ENCODE peak calls at places on chromosomes 6 and 20, in five cellular contexts. One of them, this sample, is unnamed.

GRCh38 chr6:40356242-40356910 is 230.8 kb downstream of the LRFN2 start:
- DNase-seq in COR-L47: no peak
- DNase-seq in GOT3: no peak
- DNase-seq in HEK293T: no peak
- DNase-seq in HS-5: no peak
- DNase-seq in this sample: no peak

GRCh38 chr6:152267967-152268845 is 369.0 kb downstream of the SYNE1 start:
- DNase-seq in GOT3: no peak
- DNase-seq in HEK293T: peak; percentile 25
- DNase-seq in HS-5: no peak
- DNase-seq in COR-L47: peak; percentile 2
- DNase-seq in this sample: peak; percentile 36

GRCh38 chr6:38114976-38115632 is 295.6 kb downstream of the ZFAND3 start:
- DNase-seq in HS-5: no peak
- DNase-seq in COR-L47: no peak
- DNase-seq in GOT3: no peak
- DNase-seq in HEK293T: no peak
- DNase-seq in this sample: no peak

GRCh38 chr6:153024401-153025017 is 22.0 kb upstream of the MTRF1L start:
- DNase-seq in GOT3: no peak
- DNase-seq in HS-5: no peak
- DNase-seq in COR-L47: peak; percentile 24
- DNase-seq in HEK293T: peak; percentile 70
- DNase-seq in this sample: peak; percentile 53

GRCh38 chr6:43096451-43097097 is 20.5 kb downstream of the PTK7 start:
- DNase-seq in HS-5: peak; percentile 19
- DNase-seq in GOT3: no peak
- DNase-seq in HEK293T: no peak
- DNase-seq in COR-L47: no peak
- DNase-seq in this sample: peak; percentile 71

GRCh38 chr20:17530716-17531536 is at the start of gene BFSP1:
- DNase-seq in HEK293T: peak; percentile 67
- DNase-seq in COR-L47: peak; percentile 64
- DNase-seq in GOT3: no peak
- DNase-seq in HS-5: peak; percentile 5
- DNase-seq in this sample: peak; percentile 58

GRCh38 chr6:157561037-157561790 is 180.2 kb downstream of the ZDHHC14 start:
- DNase-seq in HS-5: no peak
- DNase-seq in GOT3: no peak
- DNase-seq in HEK293T: no peak
- DNase-seq in COR-L47: peak; percentile 30
- DNase-seq in this sample: no peak

GRCh38 chr6:40552926-40553325 is 34.2 kb downstream of the LRFN2 start:
- DNase-seq in HS-5: no peak
- DNase-seq in HEK293T: no peak
- DNase-seq in GOT3: no peak
- DNase-seq in COR-L47: no peak
- DNase-seq in this sample: no peak

GRCh38 chr20:50320910-50321796 is 130.5 kb downstream of the CEBPB start:
- DNase-seq in HEK293T: peak; percentile 45
- DNase-seq in HS-5: peak; percentile 97
- DNase-seq in COR-L47: no peak
- DNase-seq in GOT3: peak; percentile 65
- DNase-seq in this sample: peak; percentile 88

GRCh38 chr6:74654296-74654695 is 551.6 kb downstream of the COL12A1 start:
- DNase-seq in GOT3: no peak
- DNase-seq in HEK293T: no peak
- DNase-seq in COR-L47: no peak
- DNase-seq in HS-5: no peak
- DNase-seq in this sample: no peak

GRCh38 chr20:38001173-38001875 is 31.9 kb downstream of the TTI1 start:
- DNase-seq in HEK293T: no peak
- DNase-seq in COR-L47: no peak
- DNase-seq in HS-5: peak; percentile 70
- DNase-seq in GOT3: no peak
- DNase-seq in this sample: peak; percentile 88

GRCh38 chr6:71248306-71248705 is 40.3 kb upstream of the OGFRL1 start:
- DNase-seq in GOT3: no peak
- DNase-seq in HS-5: peak; percentile 89
- DNase-seq in HEK293T: no peak
- DNase-seq in COR-L47: no peak
- DNase-seq in this sample: peak; percentile 87

GRCh38 chr6:88683734-88684133 is 279.7 kb downstream of the RNGTT start:
- DNase-seq in GOT3: no peak
- DNase-seq in COR-L47: no peak
- DNase-seq in HEK293T: no peak
- DNase-seq in HS-5: no peak
- DNase-seq in this sample: peak; percentile 43

GRCh38 chr6:128655978-128656498 is 135.6 kb upstream of the PTPRK start:
- DNase-seq in GOT3: no peak
- DNase-seq in HS-5: peak; percentile 94
- DNase-seq in COR-L47: no peak
- DNase-seq in HEK293T: no peak
- DNase-seq in this sample: peak; percentile 97

GRCh38 chr6:33117826-33118277 is 42.1 kb downstream of the HLA-DPB1 start:
- DNase-seq in GOT3: no peak
- DNase-seq in HS-5: no peak
- DNase-seq in HEK293T: no peak
- DNase-seq in COR-L47: no peak
- DNase-seq in this sample: no peak

GRCh38 chr6:99802396-99803031 is 191.5 kb downstream of the MCHR2 start:
- DNase-seq in GOT3: no peak
- DNase-seq in COR-L47: no peak
- DNase-seq in HS-5: no peak
- DNase-seq in HEK293T: no peak
- DNase-seq in this sample: no peak

GRCh38 chr6:26309731-26310142 is 55.3 kb upstream of the BTN3A2 start:
- DNase-seq in HEK293T: no peak
- DNase-seq in HS-5: peak; percentile 82
- DNase-seq in GOT3: no peak
- DNase-seq in COR-L47: no peak
- DNase-seq in this sample: peak; percentile 89

GRCh38 chr6:136866872-136867416 is 44.6 kb downstream of the PEX7 start:
- DNase-seq in HS-5: no peak
- DNase-seq in HEK293T: no peak
- DNase-seq in COR-L47: no peak
- DNase-seq in GOT3: no peak
- DNase-seq in this sample: peak; percentile 55

GRCh38 chr6:52333840-52334200 is 28.1 kb upstream of the PAQR8 start:
- DNase-seq in HEK293T: no peak
- DNase-seq in HS-5: no peak
- DNase-seq in COR-L47: no peak
- DNase-seq in GOT3: no peak
- DNase-seq in this sample: no peak

GRCh38 chr20:43102394-43102793 is 87.3 kb downstream of the PTPRT start:
- DNase-seq in GOT3: no peak
- DNase-seq in HEK293T: peak; percentile 26
- DNase-seq in HS-5: no peak
- DNase-seq in COR-L47: no peak
- DNase-seq in this sample: no peak

GRCh38 chr20:38084425-38084951 is 50.9 kb downstream of the RPRD1B start:
- DNase-seq in GOT3: no peak
- DNase-seq in HEK293T: no peak
- DNase-seq in COR-L47: no peak
- DNase-seq in HS-5: no peak
- DNase-seq in this sample: peak; percentile 53

GRCh38 chr6:53168516-53169257 is 20.0 kb upstream of the GCM1 start:
- DNase-seq in GOT3: no peak
- DNase-seq in COR-L47: no peak
- DNase-seq in HS-5: peak; percentile 63
- DNase-seq in HEK293T: no peak
- DNase-seq in this sample: peak; percentile 61

GRCh38 chr6:28675600-28675999 is 149.9 kb downstream of the GPX5 start:
- DNase-seq in HS-5: no peak
- DNase-seq in HEK293T: no peak
- DNase-seq in GOT3: no peak
- DNase-seq in COR-L47: no peak
- DNase-seq in this sample: no peak

GRCh38 chr6:149233056-149233715 is 84.3 kb upstream of the TAB2 start:
- DNase-seq in HS-5: peak; percentile 86
- DNase-seq in HEK293T: peak; percentile 49
- DNase-seq in COR-L47: no peak
- DNase-seq in GOT3: no peak
- DNase-seq in this sample: peak; percentile 88

GRCh38 chr6:105993769-105994521 is 92.2 kb upstream of the PRDM1 start:
- DNase-seq in GOT3: no peak
- DNase-seq in HS-5: no peak
- DNase-seq in COR-L47: no peak
- DNase-seq in HEK293T: peak; percentile 23
- DNase-seq in this sample: peak; percentile 64

GRCh38 chr6:38259736-38260135 is 380.0 kb downstream of the BTBD9 start:
- DNase-seq in HS-5: peak; percentile 65
- DNase-seq in COR-L47: no peak
- DNase-seq in HEK293T: no peak
- DNase-seq in GOT3: no peak
- DNase-seq in this sample: peak; percentile 68

GRCh38 chr6:43509984-43510826 is at the start of gene LRRC73:
- DNase-seq in HS-5: no peak
- DNase-seq in GOT3: peak; percentile 83
- DNase-seq in HEK293T: peak; percentile 85
- DNase-seq in COR-L47: peak; percentile 82
- DNase-seq in this sample: peak; percentile 87

GRCh38 chr6:159233365-159234101 is 64.3 kb downstream of the FNDC1 start:
- DNase-seq in HEK293T: no peak
- DNase-seq in HS-5: no peak
- DNase-seq in GOT3: no peak
- DNase-seq in COR-L47: no peak
- DNase-seq in this sample: no peak

GRCh38 chr6:81834141-81834621 is 81.7 kb upstream of the TENT5A start:
- DNase-seq in HEK293T: no peak
- DNase-seq in GOT3: no peak
- DNase-seq in HS-5: peak; percentile 40
- DNase-seq in COR-L47: no peak
- DNase-seq in this sample: peak; percentile 92